ENCODE peak calls at places on chromosomes 1 and 21, in four cellular contexts. U is glutamatergic neuron, F is GM23338, V is transverse colon. S is an unnamed sample.

GRCh38 chr1:182842265-182842664 is 3.1 kb downstream of the DHX9 start:
- DNase-seq in U (no peak), F (no peak), V (no peak), S (no peak)

GRCh38 chr1:43074244-43074643 is 97.8 kb downstream of the EBNA1BP2 start:
- DNase-seq in U (no peak), F (peak; percentile 65), V (no peak), S (no peak)

GRCh38 chr1:154609398-154610380 is 1.7 kb upstream of the ADAR start:
- DNase-seq in U (no peak), F (peak; percentile 86), V (peak; percentile 27), S (no peak)

GRCh38 chr1:63987014-63987630 is 213.3 kb downstream of the ROR1 start:
- DNase-seq in U (no peak), F (no peak), V (no peak), S (no peak)

GRCh38 chr1:115330480-115331013 is 7.5 kb downstream of the NGF start:
- DNase-seq in U (no peak), F (no peak), V (no peak), S (no peak)

GRCh38 chr1:244759158-244759557 is 76.3 kb upstream of the COX20 start:
- DNase-seq in U (no peak), F (no peak), V (no peak), S (no peak)

GRCh38 chr21:37687001-37687400 is 229.3 kb downstream of the KCNJ6 start:
- DNase-seq in U (no peak), F (peak; percentile 27), V (no peak), S (no peak)

GRCh38 chr1:162019006-162019405 is 4.7 kb downstream of the OLFML2B start:
- DNase-seq in U (no peak), F (no peak), V (no peak), S (no peak)

GRCh38 chr1:16091296-16091695 is 17.8 kb upstream of the FAM131C start:
- DNase-seq in U (no peak), F (no peak), V (no peak), S (no peak)

GRCh38 chr1:18134324-18135046 is 26.9 kb downstream of the IGSF21 start:
- DNase-seq in U (peak; percentile 58), F (no peak), V (no peak), S (no peak)

GRCh38 chr1:118185083-118185899 is at the start of gene SPAG17:
- DNase-seq in U (peak; percentile 79), F (peak; percentile 99), V (peak; percentile 48), S (peak; percentile 94)

GRCh38 chr1:7250826-7251800 is 465.9 kb downstream of the CAMTA1 start:
- DNase-seq in U (no peak), F (no peak), V (no peak), S (no peak)

GRCh38 chr1:3945916-3946840 is 46.1 kb upstream of the C1orf174 start:
- DNase-seq in U (no peak), F (no peak), V (no peak), S (no peak)

GRCh38 chr1:147651466-147651865 is 18.9 kb downstream of the ACP6 start:
- DNase-seq in U (no peak), F (no peak), V (no peak), S (peak; percentile 31)

GRCh38 chr1:44571712-44572571 is 102.3 kb downstream of the TMEM53 start:
- DNase-seq in U (no peak), F (peak; percentile 63), V (no peak), S (no peak)

GRCh38 chr1:171985639-171986038 is 144.3 kb downstream of the DNM3 start:
- DNase-seq in U (peak; percentile 15), F (peak; percentile 51), V (no peak), S (no peak)

GRCh38 chr1:196160066-196160795 is 448.0 kb downstream of the KCNT2 start:
- DNase-seq in U (no peak), F (no peak), V (no peak), S (no peak)

GRCh38 chr1:243596441-243597183 is 253.4 kb downstream of the AKT3 start:
- DNase-seq in U (no peak), F (no peak), V (no peak), S (no peak)

GRCh38 chr1:167059045-167059728 is 31.0 kb downstream of the GPA33 start:
- DNase-seq in U (peak; percentile 85), F (peak; percentile 90), V (peak; percentile 74), S (peak; percentile 88)

GRCh38 chr1:67844988-67845387 is 11.7 kb upstream of the GNG12 start:
- DNase-seq in U (no peak), F (no peak), V (no peak), S (no peak)

GRCh38 chr21:45818904-45819285 is 162.7 kb upstream of the COL6A1 start:
- DNase-seq in U (no peak), F (no peak), V (no peak), S (no peak)

GRCh38 chr1:107934573-107934972 is 30.4 kb downstream of the VAV3 start:
- DNase-seq in U (no peak), F (no peak), V (no peak), S (no peak)

GRCh38 chr1:9161963-9162362 is 33.1 kb upstream of the GPR157 start:
- DNase-seq in U (no peak), F (no peak), V (no peak), S (no peak)

GRCh38 chr1:72122099-72122893 is 160.0 kb downstream of the NEGR1 start:
- DNase-seq in U (no peak), F (no peak), V (no peak), S (no peak)

GRCh38 chr1:53498555-53499142 is 39.5 kb downstream of the DMRTB1 start:
- DNase-seq in U (no peak), F (no peak), V (no peak), S (no peak)

GRCh38 chr1:16418823-16419425 is 18.3 kb downstream of the SPATA21 start:
- DNase-seq in U (no peak), F (no peak), V (no peak), S (no peak)

GRCh38 chr1:54272134-54272533 is 72.2 kb downstream of the MRPL37 start:
- DNase-seq in U (no peak), F (no peak), V (no peak), S (no peak)

GRCh38 chr21:44298301-44298700 is 1.6 kb upstream of the PFKL start:
- DNase-seq in U (no peak), F (no peak), V (no peak), S (no peak)
- TF ChIP-seq CTCF in U (no peak), F (no peak), V (peak; percentile 23), S (no peak)

GRCh38 chr1:33654267-33654832 is 181.9 kb downstream of the ZSCAN20 start:
- DNase-seq in U (peak; percentile 33), F (peak; percentile 55), V (no peak), S (peak; percentile 31)
- TF ChIP-seq CTCF in U (peak; percentile 46), F (peak; percentile 65), V (no peak), S (peak; percentile 44)

DNA sequence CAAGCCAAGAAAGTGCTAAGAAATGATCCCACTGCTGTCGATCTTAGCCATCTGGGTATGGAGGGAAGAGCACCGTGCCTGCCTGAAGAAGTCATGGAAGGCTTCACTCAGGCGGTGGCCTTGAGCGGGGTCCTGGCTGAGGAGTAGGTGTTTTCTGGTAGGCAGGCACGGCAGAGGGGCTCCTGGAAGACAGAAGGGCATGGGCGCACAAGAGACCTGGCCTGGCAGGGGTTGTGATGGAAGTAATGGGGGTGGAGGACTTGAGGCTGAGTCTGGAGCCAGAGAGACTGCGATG is 185.1 kb downstream of the KAZN start:
- DNase-seq in U (no peak), F (no peak), V (no peak), S (no peak)
- TF ChIP-seq CTCF in U (no peak), F (no peak), V (no peak), S (no peak)

GRCh38 chr1:69271569-69271968 is 296.2 kb upstream of the LRRC7 start:
- DNase-seq in U (no peak), F (no peak), V (no peak), S (no peak)
- TF ChIP-seq CTCF in U (no peak), F (no peak), V (no peak), S (no peak)

DNA sequence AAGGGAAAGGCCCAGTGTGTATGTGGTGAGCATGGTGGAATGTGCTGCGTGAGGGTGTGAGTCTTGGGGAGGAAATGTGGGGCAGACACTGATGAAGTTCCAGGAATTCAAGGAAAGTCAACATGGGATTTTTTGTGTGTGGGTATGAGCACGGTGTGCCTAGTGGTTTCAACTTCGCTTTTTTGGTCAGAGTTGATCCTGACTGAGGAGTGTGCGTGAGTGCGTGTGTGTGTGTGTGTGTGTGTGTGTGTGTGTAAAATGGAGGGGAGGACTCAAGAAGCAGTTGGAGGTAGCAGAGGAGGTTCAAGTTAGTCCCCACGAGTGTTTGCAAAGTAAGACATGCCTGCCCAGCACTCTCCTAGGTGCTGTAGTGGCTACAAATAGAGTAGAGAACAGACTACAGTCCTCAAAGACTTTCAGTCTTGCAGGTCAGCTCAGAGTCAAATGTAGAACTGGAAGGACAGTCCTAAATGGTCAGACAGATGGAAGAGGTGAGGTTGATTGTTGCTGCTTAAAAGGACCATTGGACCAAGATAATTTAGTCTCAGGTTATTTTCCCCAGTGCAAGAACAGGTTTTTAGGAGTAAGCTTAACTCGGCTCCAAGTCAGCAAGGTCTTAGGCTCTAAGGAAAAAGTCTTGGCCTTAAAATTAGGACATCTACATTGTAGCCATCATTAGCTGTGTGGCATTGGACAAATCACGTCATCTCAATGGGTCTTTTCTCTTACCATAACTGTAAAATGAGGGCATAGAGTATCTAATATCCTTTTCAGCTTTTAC is 25.0 kb downstream of the SLAMF1 start:
- DNase-seq in U (no peak), F (no peak), V (no peak), S (no peak)
- TF ChIP-seq CTCF in U (no peak), F (no peak), V (no peak), S (no peak)

GRCh38 chr1:30101016-30101415 is 622.4 kb downstream of the MATN1 start:
- DNase-seq in U (no peak), F (no peak), V (no peak), S (no peak)

GRCh38 chr1:30101477-30102227 is 621.7 kb downstream of the MATN1 start:
- DNase-seq in U (peak; percentile 41), F (peak; percentile 33), V (peak; percentile 19), S (peak; percentile 55)

GRCh38 chr1:30102605-30103004 is 620.8 kb downstream of the MATN1 start:
- DNase-seq in U (no peak), F (no peak), V (no peak), S (no peak)

GRCh38 chr1:30100186-30100862 is 623.1 kb downstream of the MATN1 start:
- DNase-seq in U (no peak), F (no peak), V (no peak), S (no peak)

DNA sequence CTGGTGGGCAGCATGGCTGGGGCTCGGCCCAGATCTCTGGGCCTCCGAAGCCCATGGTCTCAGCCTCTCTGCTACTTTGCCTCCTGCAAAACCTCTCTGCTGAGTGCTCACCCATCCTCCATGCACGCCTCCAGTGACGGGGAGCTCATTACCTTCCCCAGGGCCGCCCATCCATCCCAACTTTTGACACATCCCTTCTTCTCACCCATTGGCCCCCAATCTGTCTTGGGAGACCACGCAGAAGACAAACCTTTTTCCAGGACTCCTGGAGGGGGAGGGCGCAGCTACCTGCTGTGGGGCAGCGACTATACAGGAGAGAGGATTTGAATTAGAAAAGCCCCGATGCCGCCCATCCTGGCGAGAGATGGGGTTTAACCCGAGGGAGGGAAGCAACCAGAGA is 623.8 kb downstream of the MATN1 start:
- DNase-seq in U (no peak), F (no peak), V (no peak), S (no peak)
- TF ChIP-seq CTCF in U (no peak), F (no peak), V (no peak), S (no peak)

GRCh38 chr1:227774051-227774720 is 39.0 kb downstream of the SNAP47 start:
- DNase-seq in U (no peak), F (no peak), V (no peak), S (no peak)
- TF ChIP-seq CTCF in U (no peak), F (no peak), V (no peak), S (no peak)